ENCODE peak calls at places on chromosome 5, in four cellular contexts. J is GM12865, M is ovary, E is Calu3. Q is an unnamed sample.

GRCh38 chr5:38373733-38374132 is 115.4 kb downstream of the EGFLAM start:
- DNase-seq in E (no peak), M (no peak), J (no peak), Q (no peak)

GRCh38 chr5:17796757-17797398 is 162.6 kb downstream of the TAF11L14 start:
- DNase-seq in J (no peak), E (no peak), M (no peak), Q (no peak)

GRCh38 chr5:151718653-151719052 is 31.9 kb upstream of the SPARC start:
- DNase-seq in E (no peak), M (no peak), J (no peak), Q (no peak)

GRCh38 chr5:74966151-74967050 is 86.0 kb downstream of the GCNT4 start:
- DNase-seq in M (no peak), E (peak), J (no peak), Q (no peak)

GRCh38 chr5:2879701-2880100 is 128.2 kb upstream of the IRX2 start:
- DNase-seq in M (no peak), E (no peak), J (no peak), Q (no peak)

GRCh38 chr5:57715296-57715695 is 232.7 kb upstream of the ACTBL2 start:
- DNase-seq in E (no peak), J (no peak), M (no peak), Q (no peak)

GRCh38 chr5:175867587-175868347 is 3.6 kb upstream of the CPLX2 start:
- DNase-seq in E (peak), M (no peak), J (peak), Q (peak)

GRCh38 chr5:67244345-67244793 is 47.8 kb upstream of the CD180 start:
- DNase-seq in E (peak), M (no peak), J (no peak), Q (no peak)

GRCh38 chr5:174755103-174755502 is 30.7 kb downstream of the MSX2 start:
- DNase-seq in M (no peak), E (no peak), J (no peak), Q (no peak)

GRCh38 chr5:74581988-74582365 is 58.6 kb downstream of the ENC1 start:
- DNase-seq in M (no peak), J (no peak), E (peak), Q (no peak)

DNA sequence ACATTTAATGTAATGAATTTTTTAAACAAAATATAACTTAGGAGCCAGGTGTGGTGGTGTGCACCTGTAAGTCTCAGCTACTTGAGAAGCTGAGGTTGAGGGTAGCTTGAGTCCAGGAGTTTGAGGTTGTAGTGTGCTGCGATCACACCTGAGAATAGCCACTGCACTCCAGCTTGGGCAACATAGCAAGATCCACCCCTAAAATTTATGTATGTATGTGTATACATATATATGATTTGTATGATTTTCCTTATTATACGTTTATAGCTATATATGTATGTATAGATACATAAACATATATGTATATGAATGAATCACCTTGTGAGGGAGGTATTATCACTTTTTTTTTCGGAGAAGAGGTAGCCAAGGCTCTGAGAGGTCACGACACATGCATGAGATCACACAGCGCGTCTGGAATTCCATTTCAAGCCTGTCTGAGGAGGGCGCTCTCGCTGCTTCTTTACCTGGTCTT is 598 bp upstream of the CCNI2 start:
- DNase-seq in M (no peak), J (peak), E (peak), Q (no peak)
- TF ChIP-seq CTCF in M (no peak), J (peak), E (no peak), Q (no peak)

GRCh38 chr5:128649183-128649582 is 111.1 kb upstream of the FBN2 start:
- DNase-seq in E (no peak), J (no peak), M (no peak), Q (no peak)
- TF ChIP-seq CTCF in E (no peak), J (no peak), M (no peak), Q (no peak)

DNA sequence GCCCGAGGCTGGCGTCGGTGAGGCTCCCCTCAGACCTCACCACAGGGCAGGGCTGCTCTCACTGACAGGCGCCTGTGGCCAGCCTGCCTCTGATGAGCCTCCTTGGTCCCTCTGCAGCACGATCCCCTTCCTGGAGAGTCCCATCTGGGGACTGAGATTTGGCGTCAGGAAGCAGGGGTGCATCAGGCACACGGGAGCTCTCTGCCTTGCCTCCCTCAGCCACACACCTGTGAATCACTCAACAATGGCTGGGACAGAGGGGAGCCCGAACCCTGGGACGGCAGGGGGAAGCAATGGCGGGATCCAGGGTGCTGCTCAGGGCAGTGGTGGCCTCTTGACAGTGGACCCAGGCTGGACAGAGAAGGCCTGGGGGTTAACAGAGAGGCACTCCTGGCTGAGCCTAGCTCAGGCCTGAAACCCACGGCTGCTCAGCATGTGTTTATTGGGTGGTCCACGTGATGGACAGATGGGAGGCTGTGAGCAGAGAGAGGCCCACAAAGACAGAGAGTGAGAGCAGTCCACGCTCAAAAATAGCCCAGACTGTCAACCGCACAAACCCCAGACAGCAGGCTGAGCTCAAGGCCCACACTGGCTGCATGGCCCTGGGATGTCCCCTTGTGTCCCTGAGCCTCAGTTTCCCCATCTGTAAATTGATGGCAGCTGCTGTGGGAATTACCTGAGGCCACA is 11.9 kb downstream of the RASGEF1C start:
- DNase-seq in M (no peak), J (no peak), E (no peak), Q (peak)
- TF ChIP-seq CTCF in M (no peak), J (no peak), E (no peak), Q (no peak)

GRCh38 chr5:72847989-72848473 is 31.6 kb downstream of the TNPO1 start:
- DNase-seq in J (peak), M (peak), E (peak), Q (peak)
- TF ChIP-seq CTCF in J (no peak), M (no peak), E (no peak), Q (no peak)

GRCh38 chr5:120082316-120083068 is 381.6 kb upstream of the PRR16 start:
- DNase-seq in M (no peak), E (no peak), J (no peak), Q (no peak)
- TF ChIP-seq CTCF in M (no peak), E (no peak), J (no peak), Q (no peak)

GRCh38 chr5:125301704-125302103 is 555.3 kb upstream of the ZNF608 start:
- DNase-seq in M (no peak), E (no peak), J (no peak), Q (no peak)

GRCh38 chr5:125302577-125302976 is 556.1 kb upstream of the ZNF608 start:
- DNase-seq in E (no peak), M (no peak), J (no peak), Q (no peak)

GRCh38 chr5:125298258-125298657 is 551.8 kb upstream of the ZNF608 start:
- DNase-seq in J (no peak), E (no peak), M (no peak), Q (no peak)

GRCh38 chr5:125295405-125295872 is 549.0 kb upstream of the ZNF608 start:
- DNase-seq in M (no peak), E (no peak), J (peak), Q (no peak)

GRCh38 chr5:125298711-125299379 is 552.4 kb upstream of the ZNF608 start:
- DNase-seq in J (no peak), M (no peak), E (no peak), Q (no peak)
- TF ChIP-seq CTCF in J (no peak), M (no peak), E (no peak), Q (no peak)

GRCh38 chr5:93579561-93580386 is 1.2 kb downstream of the NR2F1-AS1 start:
- DNase-seq in J (no peak), M (peak), E (peak), Q (peak)
- TF ChIP-seq CTCF in J (no peak), M (no peak), E (no peak), Q (no peak)